ENCODE peak calls at places on chromosomes 12 and 14, in four cellular contexts. E is A549, F is K562, M is HepG2. A is an unnamed sample.
A peak's percentile ranks its signal among the peaks of the same experiment; 100 is the strongest.

GRCh38 chr12:3313066-3313465 is 177.9 kb upstream of the PRMT8 start:
- DNase-seq in M (no peak), E (no peak), F (no peak), A (no peak)

GRCh38 chr12:131281016-131281415 is 327.3 kb downstream of the ADGRD1 start:
- DNase-seq in M (no peak), E (no peak), F (no peak), A (no peak)

GRCh38 chr14:100348779-100349708 is 25.9 kb downstream of the SLC25A47 start:
- DNase-seq in F (no peak), M (no peak), E (no peak), A (no peak)

GRCh38 chr12:27843714-27844245 is 63.7 kb upstream of the MANSC4 start:
- DNase-seq in M (peak; percentile 21), F (peak; percentile 35), E (no peak), A (no peak)

GRCh38 chr12:91777268-91777997 is 368.2 kb downstream of the BTG1 start:
- DNase-seq in F (no peak), M (peak; percentile 0), E (peak; percentile 68), A (no peak)

GRCh38 chr14:55508676-55509075 is 68.3 kb upstream of the TBPL2 start:
- DNase-seq in M (no peak), E (no peak), F (no peak), A (no peak)

GRCh38 chr14:42665083-42665482 is 1058.4 kb downstream of the LRFN5 start:
- DNase-seq in E (no peak), F (no peak), M (no peak), A (no peak)

GRCh38 chr12:52618866-52619265 is 507 bp upstream of the KRT73 start:
- DNase-seq in E (no peak), M (no peak), F (no peak), A (no peak)

GRCh38 chr14:24430143-24430681 is 458 bp downstream of the KHNYN start:
- DNase-seq in F (peak; percentile 85), M (peak; percentile 71), E (peak; percentile 75), A (no peak)

GRCh38 chr14:64091217-64091616 is 203.0 kb downstream of the ESR2 start:
- DNase-seq in E (no peak), M (no peak), F (no peak), A (no peak)

GRCh38 chr12:118302053-118302452 is 70.7 kb downstream of the TAOK3 start:
- DNase-seq in F (no peak), M (no peak), E (no peak), A (no peak)

GRCh38 chr12:129109174-129110001 is 256.1 kb downstream of the GLT1D1 start:
- DNase-seq in M (no peak), F (peak; percentile 13), E (no peak), A (no peak)

GRCh38 chr12:26271889-26272492 is 76.6 kb downstream of the SSPN start:
- DNase-seq in M (no peak), E (peak; percentile 73), F (no peak), A (no peak)

GRCh38 chr12:94615284-94616216 is 34.8 kb downstream of the TMCC3 start:
- DNase-seq in F (peak; percentile 27), M (peak; percentile 35), E (peak; percentile 61), A (no peak)
- TF ChIP-seq PHF8 in F (no peak), M (no peak), E (no peak), A (no peak)

DNA sequence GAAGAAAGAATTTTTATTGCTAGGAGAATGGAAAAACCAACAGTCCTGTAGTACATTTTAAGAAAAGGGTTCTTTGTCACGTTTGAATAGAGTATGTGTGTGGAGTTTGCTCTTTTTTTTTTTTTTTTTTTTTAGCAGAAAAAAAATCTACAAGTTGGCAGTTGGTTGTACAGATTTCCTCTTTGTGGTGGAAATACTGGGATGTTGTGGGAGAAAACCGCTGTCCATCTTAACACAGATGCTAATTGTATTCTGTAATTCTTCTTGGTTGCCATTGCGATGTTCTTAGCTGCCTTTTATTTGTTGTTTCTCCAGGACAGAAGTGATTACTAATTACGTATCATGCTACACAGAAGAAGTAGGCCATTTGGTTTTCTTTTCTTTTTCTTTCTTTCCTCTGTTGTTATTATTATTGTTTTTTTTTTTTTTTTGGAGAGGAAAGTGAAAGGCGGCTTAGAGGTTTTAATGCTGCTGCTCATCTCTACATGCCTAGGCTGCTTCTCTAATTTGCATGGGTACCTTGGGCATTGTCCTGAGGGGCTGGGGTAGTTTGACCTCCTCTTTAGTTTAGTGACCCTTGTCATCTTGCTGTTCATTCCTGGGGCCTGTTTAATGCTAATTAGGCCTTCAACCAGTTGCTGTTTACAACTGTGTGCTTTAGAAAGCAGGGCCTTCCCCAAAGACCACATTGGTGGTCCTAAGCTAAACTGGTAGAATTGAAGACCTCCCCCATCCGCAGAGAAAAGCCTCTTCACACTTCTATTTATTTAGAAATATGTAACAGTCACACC is 94.8 kb downstream of the TMTC2 start:
- DNase-seq in E (no peak), F (no peak), M (no peak), A (no peak)
- TF ChIP-seq PHF8 in E (no peak), F (no peak), M (no peak), A (no peak)

DNA sequence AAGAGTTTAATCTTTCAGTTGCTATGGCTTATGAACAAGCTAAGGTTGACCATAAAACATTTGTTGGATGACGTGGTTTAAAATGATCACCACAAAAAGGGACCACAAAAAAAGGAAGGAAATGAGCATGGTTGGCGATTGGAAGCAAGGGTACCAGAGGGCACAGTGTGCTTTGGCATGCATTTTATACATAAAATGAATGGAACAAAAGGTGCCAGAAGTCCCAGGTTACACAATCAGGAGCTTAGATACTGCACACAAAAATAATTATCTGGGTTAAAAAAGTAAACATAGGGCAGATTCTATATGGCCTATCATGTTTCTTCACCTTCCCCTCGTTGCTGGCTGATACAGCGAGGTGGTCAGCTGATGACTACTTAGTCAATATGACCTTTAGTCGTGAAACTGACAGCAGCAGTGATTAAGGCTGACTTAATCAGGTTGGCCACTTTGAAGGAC is 50.7 kb downstream of the ZC3H14 start:
- DNase-seq in F (no peak), E (no peak), M (peak; percentile 86), A (no peak)
- TF ChIP-seq PHF8 in F (no peak), E (no peak), M (no peak), A (no peak)

GRCh38 chr12:6946033-6946919 is 2.5 kb downstream of the C12orf57 start:
- DNase-seq in E (peak; percentile 96), F (peak; percentile 81), M (peak; percentile 96), A (no peak)

GRCh38 chr12:6945613-6946012 is 1.8 kb downstream of the C12orf57 start:
- DNase-seq in E (no peak), M (no peak), F (no peak), A (no peak)

GRCh38 chr12:6943387-6943718 is 263 bp upstream of the RNU7-1 start:
- DNase-seq in M (peak; percentile 88), E (peak; percentile 95), F (peak; percentile 90), A (peak; percentile 72)

GRCh38 chr12:6943719-6944380 is at the start of the genes C12orf57 and RNU7-1:
- DNase-seq in M (peak; percentile 94), E (peak; percentile 95), F (peak; percentile 77), A (no peak)

GRCh38 chr12:6944381-6945186 is 762 bp downstream of the C12orf57 start:
- DNase-seq in F (peak; percentile 73), M (peak; percentile 90), E (peak; percentile 97), A (no peak)
- TF ChIP-seq PHF8 in F (peak; percentile 34), M (peak; percentile 34), E (peak; percentile 19), A (peak; percentile 52)

GRCh38 chr12:5003025-5003666 is 40.5 kb upstream of the KCNA5 start:
- DNase-seq in F (peak; percentile 39), E (peak; percentile 61), M (peak; percentile 33), A (peak; percentile 85)
- TF ChIP-seq PHF8 in F (no peak), E (no peak), M (no peak), A (no peak)

DNA sequence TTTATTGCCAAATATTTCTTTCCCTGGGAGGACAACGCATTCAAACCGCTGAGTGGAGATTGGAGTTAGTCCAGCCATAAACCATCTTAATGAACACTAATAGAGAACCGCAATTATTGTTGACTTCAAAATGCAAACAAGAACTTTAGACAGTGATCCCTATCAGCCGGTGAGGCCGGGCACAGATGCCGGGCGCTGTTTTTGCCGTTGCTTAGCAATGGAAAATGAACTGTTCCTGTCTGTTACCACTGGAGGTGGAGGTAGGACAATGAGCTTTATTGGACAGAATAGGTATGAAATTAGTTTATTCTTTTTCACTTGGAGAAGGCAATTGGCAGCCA is 216.8 kb downstream of the TTC8 start:
- DNase-seq in F (no peak), E (no peak), M (peak; percentile 93), A (no peak)
- TF ChIP-seq PHF8 in F (no peak), E (no peak), M (no peak), A (no peak)